ENCODE peak calls at places on chromosomes 12 and 14, in eight cellular contexts. One of them, this sample, is unnamed.

GRCh38 chr12:122793685-122794106 is 19.3 kb downstream of the CCDC62 start:
- DNase-seq in occipital lobe: no peak
- DNase-seq in upper lobe of right lung: no peak
- DNase-seq in DMS153: peak
- DNase-seq in NCI-H1930: no peak
- DNase-seq in NCI-H2171 treated with DMSO at 0.1 percent for 48 hours: peak
- DNase-seq in activated gamma-delta T cell treated with anti-CD3 and anti-CD28 coated beads, Interleukin-2, amount 50 U/mL, for 16 hours: no peak
- DNase-seq in smooth muscle cell of the brain vasculature: peak
- DNase-seq in this sample: peak

GRCh38 chr12:122389677-122390076 is 32.8 kb downstream of the CLIP1 start:
- DNase-seq in upper lobe of right lung: no peak
- DNase-seq in smooth muscle cell of the brain vasculature: no peak
- DNase-seq in NCI-H2171 treated with DMSO at 0.1 percent for 48 hours: no peak
- DNase-seq in DMS153: no peak
- DNase-seq in activated gamma-delta T cell treated with anti-CD3 and anti-CD28 coated beads, Interleukin-2, amount 50 U/mL, for 16 hours: no peak
- DNase-seq in NCI-H1930: no peak
- DNase-seq in occipital lobe: no peak
- DNase-seq in this sample: no peak

GRCh38 chr14:39383026-39383626 is 49.1 kb downstream of the FBXO33 start:
- DNase-seq in NCI-H1930: no peak
- DNase-seq in NCI-H2171 treated with DMSO at 0.1 percent for 48 hours: no peak
- DNase-seq in activated gamma-delta T cell treated with anti-CD3 and anti-CD28 coated beads, Interleukin-2, amount 50 U/mL, for 16 hours: no peak
- DNase-seq in upper lobe of right lung: no peak
- DNase-seq in occipital lobe: no peak
- DNase-seq in smooth muscle cell of the brain vasculature: no peak
- DNase-seq in DMS153: no peak
- DNase-seq in this sample: no peak

GRCh38 chr14:94306047-94306978 is 13.2 kb upstream of the SERPINA10 start:
- DNase-seq in DMS153: no peak
- DNase-seq in smooth muscle cell of the brain vasculature: no peak
- DNase-seq in upper lobe of right lung: no peak
- DNase-seq in NCI-H1930: no peak
- DNase-seq in occipital lobe: no peak
- DNase-seq in activated gamma-delta T cell treated with anti-CD3 and anti-CD28 coated beads, Interleukin-2, amount 50 U/mL, for 16 hours: no peak
- DNase-seq in NCI-H2171 treated with DMSO at 0.1 percent for 48 hours: peak
- DNase-seq in this sample: no peak

GRCh38 chr12:19435831-19436497 is 3.3 kb upstream of the AEBP2 start:
- DNase-seq in smooth muscle cell of the brain vasculature: no peak
- DNase-seq in activated gamma-delta T cell treated with anti-CD3 and anti-CD28 coated beads, Interleukin-2, amount 50 U/mL, for 16 hours: no peak
- DNase-seq in NCI-H2171 treated with DMSO at 0.1 percent for 48 hours: no peak
- DNase-seq in NCI-H1930: no peak
- DNase-seq in DMS153: no peak
- DNase-seq in occipital lobe: no peak
- DNase-seq in upper lobe of right lung: no peak
- DNase-seq in this sample: no peak

GRCh38 chr14:32469388-32470160 is 140.5 kb downstream of the AKAP6 start:
- DNase-seq in occipital lobe: no peak
- DNase-seq in smooth muscle cell of the brain vasculature: no peak
- DNase-seq in upper lobe of right lung: no peak
- DNase-seq in NCI-H1930: no peak
- DNase-seq in activated gamma-delta T cell treated with anti-CD3 and anti-CD28 coated beads, Interleukin-2, amount 50 U/mL, for 16 hours: no peak
- DNase-seq in NCI-H2171 treated with DMSO at 0.1 percent for 48 hours: peak
- DNase-seq in DMS153: peak
- DNase-seq in this sample: no peak

GRCh38 chr12:101040936-101041335 is 169.1 kb downstream of the SLC5A8 start:
- DNase-seq in occipital lobe: no peak
- DNase-seq in upper lobe of right lung: no peak
- DNase-seq in activated gamma-delta T cell treated with anti-CD3 and anti-CD28 coated beads, Interleukin-2, amount 50 U/mL, for 16 hours: no peak
- DNase-seq in DMS153: no peak
- DNase-seq in smooth muscle cell of the brain vasculature: no peak
- DNase-seq in NCI-H2171 treated with DMSO at 0.1 percent for 48 hours: no peak
- DNase-seq in NCI-H1930: no peak
- DNase-seq in this sample: no peak

GRCh38 chr12:5655120-5655519 is 223.2 kb downstream of the NTF3 start:
- DNase-seq in smooth muscle cell of the brain vasculature: no peak
- DNase-seq in activated gamma-delta T cell treated with anti-CD3 and anti-CD28 coated beads, Interleukin-2, amount 50 U/mL, for 16 hours: no peak
- DNase-seq in NCI-H2171 treated with DMSO at 0.1 percent for 48 hours: no peak
- DNase-seq in DMS153: no peak
- DNase-seq in NCI-H1930: no peak
- DNase-seq in upper lobe of right lung: no peak
- DNase-seq in occipital lobe: no peak
- DNase-seq in this sample: no peak

GRCh38 chr14:53331921-53332320 is 178.8 kb upstream of the DDHD1 start:
- DNase-seq in smooth muscle cell of the brain vasculature: no peak
- DNase-seq in upper lobe of right lung: no peak
- DNase-seq in NCI-H1930: no peak
- DNase-seq in NCI-H2171 treated with DMSO at 0.1 percent for 48 hours: no peak
- DNase-seq in activated gamma-delta T cell treated with anti-CD3 and anti-CD28 coated beads, Interleukin-2, amount 50 U/mL, for 16 hours: no peak
- DNase-seq in occipital lobe: no peak
- DNase-seq in DMS153: no peak
- DNase-seq in this sample: no peak

GRCh38 chr12:100382327-100382726 is 25.5 kb downstream of the SLC17A8 start:
- DNase-seq in smooth muscle cell of the brain vasculature: no peak
- DNase-seq in NCI-H1930: no peak
- DNase-seq in DMS153: no peak
- DNase-seq in occipital lobe: no peak
- DNase-seq in activated gamma-delta T cell treated with anti-CD3 and anti-CD28 coated beads, Interleukin-2, amount 50 U/mL, for 16 hours: no peak
- DNase-seq in upper lobe of right lung: no peak
- DNase-seq in NCI-H2171 treated with DMSO at 0.1 percent for 48 hours: no peak
- DNase-seq in this sample: no peak

GRCh38 chr12:121404734-121405133 is 4.8 kb downstream of the RNF34 start:
- DNase-seq in NCI-H1930: no peak
- DNase-seq in smooth muscle cell of the brain vasculature: no peak
- DNase-seq in DMS153: peak
- DNase-seq in NCI-H2171 treated with DMSO at 0.1 percent for 48 hours: peak
- DNase-seq in upper lobe of right lung: no peak
- DNase-seq in activated gamma-delta T cell treated with anti-CD3 and anti-CD28 coated beads, Interleukin-2, amount 50 U/mL, for 16 hours: no peak
- DNase-seq in occipital lobe: no peak
- DNase-seq in this sample: no peak

GRCh38 chr12:32988982-32989381 is 92.4 kb upstream of the PKP2 start:
- DNase-seq in upper lobe of right lung: no peak
- DNase-seq in NCI-H1930: no peak
- DNase-seq in NCI-H2171 treated with DMSO at 0.1 percent for 48 hours: no peak
- DNase-seq in occipital lobe: no peak
- DNase-seq in smooth muscle cell of the brain vasculature: no peak
- DNase-seq in activated gamma-delta T cell treated with anti-CD3 and anti-CD28 coated beads, Interleukin-2, amount 50 U/mL, for 16 hours: no peak
- DNase-seq in DMS153: no peak
- DNase-seq in this sample: no peak

GRCh38 chr14:99554184-99554583 is 49.8 kb downstream of the CCDC85C start:
- DNase-seq in NCI-H1930: no peak
- DNase-seq in activated gamma-delta T cell treated with anti-CD3 and anti-CD28 coated beads, Interleukin-2, amount 50 U/mL, for 16 hours: no peak
- DNase-seq in smooth muscle cell of the brain vasculature: no peak
- DNase-seq in occipital lobe: no peak
- DNase-seq in DMS153: no peak
- DNase-seq in upper lobe of right lung: no peak
- DNase-seq in NCI-H2171 treated with DMSO at 0.1 percent for 48 hours: no peak
- DNase-seq in this sample: no peak

GRCh38 chr12:114916124-114916523 is 232.1 kb upstream of the TBX3 start:
- DNase-seq in activated gamma-delta T cell treated with anti-CD3 and anti-CD28 coated beads, Interleukin-2, amount 50 U/mL, for 16 hours: no peak
- DNase-seq in occipital lobe: no peak
- DNase-seq in DMS153: no peak
- DNase-seq in NCI-H1930: no peak
- DNase-seq in smooth muscle cell of the brain vasculature: no peak
- DNase-seq in upper lobe of right lung: no peak
- DNase-seq in NCI-H2171 treated with DMSO at 0.1 percent for 48 hours: no peak
- DNase-seq in this sample: no peak

GRCh38 chr12:80352476-80352875 is 91.6 kb upstream of the PTPRQ start:
- DNase-seq in smooth muscle cell of the brain vasculature: no peak
- DNase-seq in DMS153: no peak
- DNase-seq in NCI-H2171 treated with DMSO at 0.1 percent for 48 hours: no peak
- DNase-seq in NCI-H1930: no peak
- DNase-seq in upper lobe of right lung: no peak
- DNase-seq in occipital lobe: no peak
- DNase-seq in activated gamma-delta T cell treated with anti-CD3 and anti-CD28 coated beads, Interleukin-2, amount 50 U/mL, for 16 hours: no peak
- DNase-seq in this sample: no peak

GRCh38 chr14:93104961-93105360 is 10.8 kb downstream of the ITPK1 start:
- DNase-seq in smooth muscle cell of the brain vasculature: no peak
- DNase-seq in occipital lobe: no peak
- DNase-seq in NCI-H2171 treated with DMSO at 0.1 percent for 48 hours: peak
- DNase-seq in upper lobe of right lung: no peak
- DNase-seq in activated gamma-delta T cell treated with anti-CD3 and anti-CD28 coated beads, Interleukin-2, amount 50 U/mL, for 16 hours: no peak
- DNase-seq in NCI-H1930: no peak
- DNase-seq in DMS153: no peak
- DNase-seq in this sample: no peak

GRCh38 chr12:95582230-95583058 is 31.2 kb upstream of the USP44 start:
- DNase-seq in NCI-H1930: peak
- DNase-seq in upper lobe of right lung: no peak
- DNase-seq in DMS153: peak
- DNase-seq in NCI-H2171 treated with DMSO at 0.1 percent for 48 hours: peak
- DNase-seq in occipital lobe: no peak
- DNase-seq in smooth muscle cell of the brain vasculature: peak
- DNase-seq in activated gamma-delta T cell treated with anti-CD3 and anti-CD28 coated beads, Interleukin-2, amount 50 U/mL, for 16 hours: no peak
- DNase-seq in this sample: peak

GRCh38 chr12:104315326-104316224 is 12.0 kb downstream of the EID3 start:
- DNase-seq in activated gamma-delta T cell treated with anti-CD3 and anti-CD28 coated beads, Interleukin-2, amount 50 U/mL, for 16 hours: no peak
- DNase-seq in DMS153: no peak
- DNase-seq in NCI-H2171 treated with DMSO at 0.1 percent for 48 hours: no peak
- DNase-seq in NCI-H1930: no peak
- DNase-seq in upper lobe of right lung: no peak
- DNase-seq in smooth muscle cell of the brain vasculature: no peak
- DNase-seq in occipital lobe: no peak
- DNase-seq in this sample: no peak

GRCh38 chr12:56258068-56258819 is at the start of gene ANKRD52:
- DNase-seq in occipital lobe: peak
- DNase-seq in DMS153: peak
- DNase-seq in smooth muscle cell of the brain vasculature: no peak
- DNase-seq in activated gamma-delta T cell treated with anti-CD3 and anti-CD28 coated beads, Interleukin-2, amount 50 U/mL, for 16 hours: peak
- DNase-seq in upper lobe of right lung: peak
- DNase-seq in NCI-H1930: peak
- DNase-seq in NCI-H2171 treated with DMSO at 0.1 percent for 48 hours: peak
- DNase-seq in this sample: no peak

GRCh38 chr14:79598339-79598738 is 613.0 kb downstream of the DIO2 start:
- DNase-seq in NCI-H2171 treated with DMSO at 0.1 percent for 48 hours: no peak
- DNase-seq in NCI-H1930: no peak
- DNase-seq in smooth muscle cell of the brain vasculature: no peak
- DNase-seq in occipital lobe: no peak
- DNase-seq in activated gamma-delta T cell treated with anti-CD3 and anti-CD28 coated beads, Interleukin-2, amount 50 U/mL, for 16 hours: no peak
- DNase-seq in upper lobe of right lung: no peak
- DNase-seq in DMS153: no peak
- DNase-seq in this sample: no peak

GRCh38 chr14:31489680-31490079 is 1.8 kb upstream of the GPR33 start:
- DNase-seq in activated gamma-delta T cell treated with anti-CD3 and anti-CD28 coated beads, Interleukin-2, amount 50 U/mL, for 16 hours: no peak
- DNase-seq in upper lobe of right lung: no peak
- DNase-seq in DMS153: no peak
- DNase-seq in occipital lobe: no peak
- DNase-seq in NCI-H1930: no peak
- DNase-seq in smooth muscle cell of the brain vasculature: no peak
- DNase-seq in NCI-H2171 treated with DMSO at 0.1 percent for 48 hours: no peak
- DNase-seq in this sample: no peak

GRCh38 chr12:56927281-56927680 is 6.9 kb downstream of the SDR9C7 start:
- DNase-seq in activated gamma-delta T cell treated with anti-CD3 and anti-CD28 coated beads, Interleukin-2, amount 50 U/mL, for 16 hours: no peak
- DNase-seq in NCI-H2171 treated with DMSO at 0.1 percent for 48 hours: no peak
- DNase-seq in occipital lobe: no peak
- DNase-seq in upper lobe of right lung: no peak
- DNase-seq in NCI-H1930: no peak
- DNase-seq in smooth muscle cell of the brain vasculature: no peak
- DNase-seq in DMS153: no peak
- DNase-seq in this sample: no peak

GRCh38 chr14:104659764-104660523 is 29.5 kb upstream of the INF2 start:
- DNase-seq in activated gamma-delta T cell treated with anti-CD3 and anti-CD28 coated beads, Interleukin-2, amount 50 U/mL, for 16 hours: no peak
- DNase-seq in DMS153: no peak
- DNase-seq in occipital lobe: no peak
- DNase-seq in smooth muscle cell of the brain vasculature: no peak
- DNase-seq in upper lobe of right lung: peak
- DNase-seq in NCI-H2171 treated with DMSO at 0.1 percent for 48 hours: no peak
- DNase-seq in NCI-H1930: no peak
- DNase-seq in this sample: no peak